ENCODE peak calls at places on chromosomes 16 and 17, in nine cellular contexts. N is tibial nerve; M is GM23248; B is left ventricle myocardium inferior; Q is GM23338; J is effector memory CD4-positive, alpha-beta T cell; C is colonic mucosa; Z is DND-41; X is A549. V is an unnamed sample. For H3K4me1, the result is how much of the 10 kb centered on the place peaks cover.

GRCh38 chr16:53872248-53873221 is 168.6 kb downstream of the FTO start:
- DNase-seq in N (no peak), M (peak), B (no peak), Q (no peak), J (no peak), C (no peak), Z (no peak), X (no peak), V (no peak)

GRCh38 chr17:57612202-57613071 is 132.7 kb downstream of the CCDC182 start:
- DNase-seq in N (no peak), M (no peak), B (no peak), Q (peak), J (peak), C (no peak), Z (no peak), X (no peak), V (no peak)

GRCh38 chr17:4934173-4934979 is 2.3 kb downstream of the GP1BA start:
- DNase-seq in N (no peak), M (peak), B (no peak), Q (peak), J (no peak), C (no peak), Z (no peak), X (no peak), V (no peak)

GRCh38 chr17:48625502-48626201 is 506 bp downstream of the HOXB9 start:
- DNase-seq in N (no peak), M (peak), B (no peak), Q (peak), J (peak), C (peak), Z (no peak), X (peak), V (no peak)

GRCh38 chr17:45775576-45776011 is 8.5 kb upstream of the CRHR1 start:
- DNase-seq in N (no peak), M (no peak), B (peak), Q (no peak), J (no peak), C (no peak), Z (no peak), X (no peak), V (no peak)

GRCh38 chr17:55731586-55732250 is 9.1 kb upstream of the TMEM100 start:
- DNase-seq in N (peak), M (peak), B (peak), Q (peak), J (no peak), C (peak), Z (no peak), X (no peak), V (no peak)

GRCh38 chr16:51326131-51326856 is 175.2 kb upstream of the SALL1 start:
- DNase-seq in N (no peak), M (peak), B (no peak), Q (no peak), J (no peak), C (no peak), Z (no peak), X (no peak), V (no peak)

GRCh38 chr16:61579195-61579594 is 457.0 kb downstream of the CDH8 start:
- DNase-seq in N (no peak), M (no peak), B (no peak), Q (no peak), J (no peak), C (no peak), Z (no peak), X (no peak), V (no peak)

GRCh38 chr16:83973077-83973476 is 5.0 kb downstream of the NECAB2 start:
- DNase-seq in N (no peak), M (no peak), B (peak), Q (no peak), J (no peak), C (no peak), Z (no peak), X (no peak), V (no peak)

GRCh38 chr17:19019041-19019941 is 14.7 kb upstream of the FAM83G start:
- DNase-seq in N (no peak), M (no peak), B (peak), Q (no peak), J (no peak), C (no peak), Z (no peak), X (no peak), V (no peak)

GRCh38 chr17:46751425-46751824 is 67.1 kb downstream of the WNT3 start:
- DNase-seq in N (no peak), M (no peak), B (no peak), Q (no peak), J (no peak), C (no peak), Z (no peak), X (no peak), V (no peak)

GRCh38 chr17:41052594-41052993 is 2.4 kb downstream of the KRTAP2-2 start:
- DNase-seq in N (no peak), M (peak), B (no peak), Q (no peak), J (no peak), C (no peak), Z (no peak), X (no peak), V (no peak)

GRCh38 chr16:86578499-86579267 is at the start of gene FOXL1:
- DNase-seq in N (no peak), M (peak), B (peak), Q (peak), J (no peak), C (no peak), Z (no peak), X (no peak), V (no peak)

GRCh38 chr17:44952946-44953475 is 5.4 kb upstream of the KIF18B start:
- DNase-seq in N (no peak), M (no peak), B (no peak), Q (peak), J (no peak), C (no peak), Z (no peak), X (no peak), V (no peak)

GRCh38 chr16:85221081-85221809 is 109.0 kb upstream of the CIBAR2 start:
- DNase-seq in N (no peak), M (no peak), B (no peak), Q (no peak), J (no peak), C (no peak), Z (no peak), X (no peak), V (no peak)

GRCh38 chr17:72419866-72420774 is 299.3 kb downstream of the SOX9 start:
- DNase-seq in N (no peak), M (peak), B (no peak), Q (no peak), J (no peak), C (peak), Z (no peak), X (no peak), V (no peak)

GRCh38 chr17:4786111-4786491 is at the start of gene VMO1:
- DNase-seq in N (no peak), M (peak), B (no peak), Q (peak), J (no peak), C (no peak), Z (no peak), X (no peak), V (no peak)

GRCh38 chr16:4879049-4879448 is 31.8 kb downstream of the UBN1 start:
- DNase-seq in N (no peak), M (peak), B (no peak), Q (no peak), J (no peak), C (no peak), Z (no peak), X (no peak), V (no peak)

DNA sequence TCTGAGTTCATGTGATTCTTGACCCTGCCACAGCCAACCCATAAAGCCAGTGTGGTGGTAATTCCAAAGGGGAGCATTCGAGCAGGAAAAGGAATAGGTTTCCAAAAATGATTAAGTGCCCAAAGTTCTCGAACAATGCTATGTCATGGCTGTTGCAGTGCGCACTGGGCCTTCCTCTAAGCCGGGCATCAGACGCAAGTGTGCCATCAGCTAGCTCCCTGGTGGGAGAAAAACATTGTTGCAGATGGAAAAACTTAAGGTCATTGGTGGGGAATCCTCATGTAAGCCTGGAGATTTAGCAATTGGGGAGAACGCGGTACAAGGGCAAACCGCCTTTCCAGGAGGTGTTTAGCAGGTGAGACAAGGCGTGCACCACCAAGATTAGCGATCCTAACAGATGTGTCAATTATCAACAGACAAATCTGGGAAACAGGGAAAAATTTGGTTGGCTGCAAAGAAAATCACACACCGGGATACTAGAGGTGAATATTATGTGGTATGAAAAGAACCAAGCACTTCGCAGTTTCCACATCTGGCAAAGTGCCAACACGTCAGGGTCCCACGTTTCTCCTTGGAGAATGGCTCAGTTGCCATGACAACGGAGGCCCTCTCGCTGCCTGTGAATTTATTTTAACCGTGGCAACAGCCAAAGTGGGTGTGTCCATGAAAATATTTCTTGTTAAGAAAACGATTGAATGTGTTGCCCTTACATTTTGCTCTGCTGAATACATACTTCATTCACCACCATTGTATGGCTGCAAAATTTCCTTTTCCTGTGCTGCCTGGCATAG is 118.5 kb upstream of the CACNG5 start:
- DNase-seq in N (no peak), M (peak), B (no peak), Q (peak), J (no peak), C (no peak), Z (no peak), X (peak), V (no peak)
- H3K4me1 ChIP-seq in N (under half), M (under half), B (under half), Q (under half), J (under half), C (under half), Z (under half), X (under half), V (under half)

GRCh38 chr16:8751481-8752311 is 45.7 kb downstream of the TMEM186 start:
- DNase-seq in N (no peak), M (peak), B (no peak), Q (peak), J (no peak), C (no peak), Z (no peak), X (peak), V (no peak)

GRCh38 chr16:8758022-8758421 is 39.4 kb downstream of the TMEM186 start:
- DNase-seq in N (no peak), M (no peak), B (no peak), Q (no peak), J (no peak), C (no peak), Z (no peak), X (no peak), V (no peak)

GRCh38 chr16:8752706-8753105 is 44.7 kb downstream of the TMEM186 start:
- DNase-seq in N (no peak), M (no peak), B (no peak), Q (no peak), J (no peak), C (no peak), Z (no peak), X (no peak), V (no peak)

GRCh38 chr16:8756755-8757154 is 40.7 kb downstream of the TMEM186 start:
- DNase-seq in N (no peak), M (no peak), B (no peak), Q (no peak), J (no peak), C (no peak), Z (no peak), X (no peak), V (no peak)

DNA sequence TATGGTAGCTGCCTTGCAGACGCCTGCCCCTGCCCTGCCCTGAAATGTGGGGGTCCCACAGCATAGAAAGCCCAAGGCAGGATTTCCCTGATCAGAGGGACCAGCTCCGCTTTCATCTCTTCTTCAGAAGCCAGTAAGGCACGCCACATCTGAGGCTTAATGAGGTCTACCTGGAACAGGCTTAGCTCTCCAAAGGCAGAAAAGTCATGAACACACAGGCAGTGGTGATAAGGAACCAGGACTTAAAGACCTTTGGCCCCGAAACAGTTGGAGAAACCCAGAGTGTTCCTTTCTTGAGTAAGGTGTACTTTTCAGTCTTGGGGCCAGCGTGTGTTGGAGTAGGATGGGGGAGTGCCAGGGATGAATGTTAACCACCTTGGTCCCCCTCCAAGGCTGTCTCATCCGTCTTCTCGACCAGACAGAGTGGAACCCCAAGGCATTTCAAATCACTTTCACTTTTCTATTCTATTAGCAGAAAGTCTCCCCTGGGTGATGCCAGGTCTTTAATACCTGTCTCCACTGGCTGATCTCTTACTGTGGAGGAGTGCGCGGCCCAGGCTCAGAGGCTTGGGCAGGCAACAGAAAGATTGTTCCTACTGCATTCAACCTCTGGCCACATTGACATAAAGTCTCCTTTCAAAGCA is 43.9 kb downstream of the TMEM186 start:
- DNase-seq in N (no peak), M (no peak), B (no peak), Q (no peak), J (no peak), C (no peak), Z (peak), X (no peak), V (no peak)
- H3K4me1 ChIP-seq in N (under half), M (under half), B (under half), Q (under half), J (under half), C (under half), Z (under half), X (under half), V (under half)

DNA sequence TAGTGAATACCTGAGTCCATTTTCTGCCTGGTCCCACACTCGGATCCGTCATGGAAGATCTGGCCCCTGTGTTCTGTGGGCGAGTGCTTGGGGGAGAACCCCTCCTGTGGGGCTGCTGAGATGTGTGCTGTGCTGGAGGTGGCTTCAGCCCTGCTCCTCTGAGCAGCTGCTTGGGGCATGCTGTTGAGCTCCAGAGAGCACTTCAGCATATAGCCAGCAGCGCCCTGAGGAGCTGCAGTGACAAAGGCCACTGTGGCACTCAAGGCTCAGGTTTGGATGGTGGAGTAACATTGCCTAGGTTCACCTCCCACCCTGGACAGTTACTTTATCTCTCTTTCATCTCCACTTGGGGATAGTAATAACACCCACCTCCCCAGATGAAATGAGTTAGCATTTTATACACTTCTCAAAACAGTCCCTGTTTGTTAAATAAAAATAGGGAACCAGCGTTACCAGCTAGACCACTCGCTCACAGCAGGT is 75.3 kb downstream of the KSR1 start:
- DNase-seq in N (no peak), M (no peak), B (no peak), Q (no peak), J (no peak), C (no peak), Z (no peak), X (no peak), V (no peak)
- H3K4me1 ChIP-seq in N (under half), M (under half), B (under half), Q (under half), J (under half), C (under half), Z (under half), X (half or more), V (under half)

DNA sequence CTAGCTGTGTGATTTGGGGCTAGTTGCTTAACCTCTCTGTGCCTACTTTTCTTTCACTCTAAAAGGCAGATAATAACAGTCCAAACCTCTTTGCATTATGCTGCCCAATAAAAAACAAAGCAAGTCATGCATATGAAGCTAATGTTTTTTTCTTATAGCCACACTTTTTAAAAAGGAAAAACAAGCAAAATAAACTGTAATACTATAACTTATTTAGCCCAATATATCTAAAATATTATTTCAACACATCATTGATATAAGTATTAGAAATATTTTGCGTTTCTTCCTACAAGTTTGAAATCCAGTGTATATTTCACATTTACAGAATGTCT is 22.4 kb downstream of the ANKRD40 start:
- DNase-seq in N (no peak), M (no peak), B (no peak), Q (no peak), J (no peak), C (no peak), Z (no peak), X (no peak), V (no peak)
- H3K4me1 ChIP-seq in N (under half), M (under half), B (under half), Q (under half), J (under half), C (under half), Z (under half), X (half or more), V (under half)

GRCh38 chr17:81424613-81425017 is 29.4 kb downstream of the BAHCC1 start:
- DNase-seq in N (no peak), M (no peak), B (no peak), Q (no peak), J (no peak), C (no peak), Z (no peak), X (no peak), V (no peak)
- H3K4me1 ChIP-seq in N (half or more), M (under half), B (half or more), Q (under half), J (under half), C (under half), Z (under half), X (half or more), V (under half)